ENCODE peak calls at places on chromosomes 7 and 10, in seven cellular contexts. W, Z, I, U, V, K and B are unnamed samples.

GRCh38 chr10:125707852-125708468 is 11.5 kb upstream of the EDRF1 start:
- DNase-seq in W (no peak), Z (peak; percentile 38), I (peak; percentile 57), U (peak; percentile 30), V (no peak), K (no peak), B (no peak)

GRCh38 chr7:151082151-151083070 is 882 bp downstream of the TMUB1 start:
- DNase-seq in W (no peak), Z (no peak), I (no peak), U (no peak), V (no peak), K (no peak), B (no peak)

GRCh38 chr10:10977978-10978377 is 39.7 kb upstream of the CELF2 start:
- DNase-seq in W (no peak), Z (no peak), I (no peak), U (peak; percentile 59), V (no peak), K (no peak), B (no peak)

GRCh38 chr10:49679480-49679893 is at the start of gene C10orf53:
- DNase-seq in W (peak; percentile 28), Z (peak; percentile 81), I (peak; percentile 51), U (peak; percentile 51), V (peak; percentile 18), K (peak; percentile 55), B (no peak)

GRCh38 chr7:1176891-1177373 is 16.9 kb upstream of the ZFAND2A start:
- DNase-seq in W (peak; percentile 32), Z (peak; percentile 54), I (peak; percentile 10), U (peak; percentile 73), V (peak; percentile 82), K (peak; percentile 52), B (peak; percentile 79)

GRCh38 chr7:21128418-21128817 is 299.5 kb upstream of the SP4 start:
- DNase-seq in W (no peak), Z (peak; percentile 20), I (peak; percentile 92), U (no peak), V (no peak), K (peak; percentile 100), B (no peak)

GRCh38 chr7:93835684-93836083 is 54.9 kb downstream of the TFPI2 start:
- DNase-seq in W (no peak), Z (no peak), I (no peak), U (no peak), V (no peak), K (no peak), B (no peak)

GRCh38 chr7:122415510-122415909 is 111.0 kb upstream of the FEZF1 start:
- DNase-seq in W (no peak), Z (no peak), I (no peak), U (no peak), V (no peak), K (no peak), B (peak; percentile 5)

GRCh38 chr7:94912085-94912484 is 4.7 kb downstream of the PPP1R9A start:
- DNase-seq in W (no peak), Z (no peak), I (no peak), U (no peak), V (no peak), K (no peak), B (no peak)

GRCh38 chr7:51649-52048 is 140.7 kb upstream of the FAM20C start:
- DNase-seq in W (no peak), Z (no peak), I (no peak), U (no peak), V (no peak), K (no peak), B (no peak)